ENCODE peak calls at places on chromosome 5, in seven cellular contexts. P is fibroblast of pulmonary artery; K is Peyer's patch; Y is Jurkat, Clone E6-1; D is activated CD8-positive, alpha-beta memory T cell treated with anti-CD3 and anti-CD28 coated beads, Interleukin-2, amount 50 U/mL, for 48 hours; Z is LoVo; E is KBM-7. R is an unnamed sample.

GRCh38 chr5:132477784-132478497 is 12.6 kb downstream of the IRF1 start:
- DNase-seq in P (no peak), K (peak), Y (no peak), D (no peak), Z (no peak), E (no peak), R (no peak)

GRCh38 chr5:59260973-59261372 is 632.6 kb downstream of the PDE4D start:
- DNase-seq in P (no peak), K (no peak), Y (no peak), D (no peak), Z (no peak), E (no peak), R (no peak)

GRCh38 chr5:34598177-34598794 is 57.8 kb upstream of the RAI14 start:
- DNase-seq in P (peak), K (no peak), Y (no peak), D (no peak), Z (peak), E (no peak), R (peak)

GRCh38 chr5:179833056-179833708 is 12.5 kb downstream of the SQSTM1 start:
- DNase-seq in P (no peak), K (no peak), Y (no peak), D (no peak), Z (no peak), E (no peak), R (no peak)

GRCh38 chr5:95617057-95617456 is 2.8 kb upstream of the GPR150 start:
- DNase-seq in P (peak), K (no peak), Y (no peak), D (no peak), Z (no peak), E (no peak), R (no peak)

GRCh38 chr5:54390015-54390414 is 65.5 kb upstream of the HSPB3 start:
- DNase-seq in P (peak), K (no peak), Y (no peak), D (no peak), Z (peak), E (peak), R (no peak)

GRCh38 chr5:39076757-39077475 is 2.7 kb upstream of the RICTOR start:
- DNase-seq in P (peak), K (no peak), Y (no peak), D (no peak), Z (peak), E (peak), R (no peak)

GRCh38 chr5:67255881-67256280 is 59.3 kb upstream of the CD180 start:
- DNase-seq in P (peak), K (no peak), Y (no peak), D (no peak), Z (no peak), E (no peak), R (no peak)

GRCh38 chr5:102902647-102903046 is 147.5 kb downstream of the PAM start:
- DNase-seq in P (no peak), K (no peak), Y (no peak), D (no peak), Z (no peak), E (no peak), R (no peak)

GRCh38 chr5:68932830-68933434 is 160.9 kb upstream of the SLC30A5 start:
- DNase-seq in P (no peak), K (no peak), Y (peak), D (no peak), Z (no peak), E (peak), R (no peak)

GRCh38 chr5:168269950-168270349 is 21.5 kb upstream of the WWC1 start:
- DNase-seq in P (peak), K (no peak), Y (peak), D (no peak), Z (peak), E (no peak), R (no peak)

GRCh38 chr5:5497132-5497748 is 74.8 kb downstream of the ICE1 start:
- DNase-seq in P (peak), K (peak), Y (no peak), D (no peak), Z (no peak), E (peak), R (no peak)

GRCh38 chr5:132466453-132467291 is 23.9 kb downstream of the IRF1 start:
- DNase-seq in P (peak), K (peak), Y (peak), D (no peak), Z (no peak), E (peak), R (peak)

GRCh38 chr5:124626053-124626452 is 120.4 kb downstream of the ZNF608 start:
- DNase-seq in P (no peak), K (no peak), Y (no peak), D (no peak), Z (no peak), E (no peak), R (no peak)

GRCh38 chr5:67289763-67290521 is 93.3 kb upstream of the CD180 start:
- DNase-seq in P (peak), K (peak), Y (no peak), D (no peak), Z (no peak), E (no peak), R (no peak)

GRCh38 chr5:59188415-59189225 is 605.7 kb downstream of the RAB3C start:
- DNase-seq in P (peak), K (peak), Y (peak), D (peak), Z (peak), E (peak), R (no peak)

GRCh38 chr5:140038373-140038957 is 4.6 kb downstream of the NRG2 start:
- DNase-seq in P (peak), K (no peak), Y (no peak), D (no peak), Z (peak), E (no peak), R (no peak)

GRCh38 chr5:10757043-10757442 is 4.0 kb downstream of the DAP start:
- DNase-seq in P (no peak), K (no peak), Y (no peak), D (no peak), Z (no peak), E (no peak), R (no peak)

GRCh38 chr5:9198399-9198798 is 347.5 kb downstream of the SEMA5A start:
- DNase-seq in P (peak), K (no peak), Y (no peak), D (no peak), Z (no peak), E (no peak), R (no peak)

GRCh38 chr5:125410501-125411162 is 664.2 kb upstream of the ZNF608 start:
- DNase-seq in P (peak), K (no peak), Y (no peak), D (no peak), Z (no peak), E (no peak), R (peak)

GRCh38 chr5:61964199-61964598 is 341.8 kb upstream of the KIF2A start:
- DNase-seq in P (no peak), K (no peak), Y (no peak), D (no peak), Z (no peak), E (no peak), R (no peak)

GRCh38 chr5:81182396-81183390 is 50.4 kb upstream of the CKMT2 start:
- DNase-seq in P (no peak), K (no peak), Y (no peak), D (no peak), Z (no peak), E (no peak), R (no peak)

GRCh38 chr5:145980718-145981117 is 44.3 kb downstream of the SH3RF2 start:
- DNase-seq in P (no peak), K (no peak), Y (no peak), D (no peak), Z (no peak), E (no peak), R (no peak)

GRCh38 chr5:137735531-137736284 is at the start of gene KLHL3:
- DNase-seq in P (peak), K (peak), Y (peak), D (peak), Z (no peak), E (no peak), R (no peak)

GRCh38 chr5:161847896-161848510 is at the start of gene GABRA1:
- DNase-seq in P (no peak), K (no peak), Y (no peak), D (no peak), Z (no peak), E (no peak), R (no peak)

GRCh38 chr5:31096238-31096865 is 97.1 kb upstream of the CDH6 start:
- DNase-seq in P (peak), K (no peak), Y (no peak), D (no peak), Z (no peak), E (no peak), R (no peak)

GRCh38 chr5:178483620-178484019 is 106.6 kb downstream of the COL23A1 start:
- DNase-seq in P (no peak), K (peak), Y (peak), D (peak), Z (no peak), E (peak), R (no peak)

R was measured in pulmonary artery endothelial cell.